ENCODE peak calls at places on chromosomes 3 and 15, in five cellular contexts. A is prostate gland, D is stomach, L is breast epithelium, Q is GM12878. J is an unnamed sample.

GRCh38 chr3:176919836-176920760 is 277.2 kb downstream of the TBL1XR1 start:
- DNase-seq in A (no peak), D (no peak), L (no peak), Q (no peak), J (no peak)

GRCh38 chr3:63193647-63194046 is 84.5 kb upstream of the SYNPR start:
- DNase-seq in A (no peak), D (no peak), L (no peak), Q (no peak), J (no peak)

GRCh38 chr15:91254766-91255165 is 154.7 kb downstream of the SV2B start:
- DNase-seq in A (no peak), D (no peak), L (no peak), Q (no peak), J (no peak)

GRCh38 chr3:141452045-141452444 is 34.8 kb upstream of the RASA2 start:
- DNase-seq in A (no peak), D (no peak), L (no peak), Q (peak; percentile 80), J (no peak)

GRCh38 chr3:8712045-8712870 is 21.3 kb upstream of the CAV3 start:
- DNase-seq in A (no peak), D (no peak), L (no peak), Q (no peak), J (no peak)

GRCh38 chr3:138365991-138366759 is 17.8 kb downstream of the MRAS start:
- DNase-seq in A (no peak), D (no peak), L (no peak), Q (no peak), J (no peak)

GRCh38 chr3:188764609-188765008 is 407.2 kb upstream of the TPRG1 start:
- DNase-seq in A (no peak), D (no peak), L (no peak), Q (no peak), J (no peak)

GRCh38 chr15:90315276-90315982 is 36.7 kb upstream of the ZNF774 start:
- DNase-seq in A (peak; percentile 91), D (peak; percentile 69), L (no peak), Q (no peak), J (no peak)

GRCh38 chr15:23065836-23066235 is 26.5 kb upstream of the TUBGCP5 start:
- DNase-seq in A (no peak), D (no peak), L (no peak), Q (no peak), J (no peak)

GRCh38 chr3:156216216-156216615 is 95.8 kb downstream of the KCNAB1 start:
- DNase-seq in A (no peak), D (no peak), L (no peak), Q (no peak), J (no peak)

GRCh38 chr15:71128939-71129562 is 13.8 kb downstream of the THSD4 start:
- DNase-seq in A (no peak), D (no peak), L (no peak), Q (no peak), J (no peak)

GRCh38 chr3:35404571-35404970 is 234.8 kb upstream of the ARPP21 start:
- DNase-seq in A (no peak), D (no peak), L (no peak), Q (no peak), J (no peak)

GRCh38 chr3:60079076-60079475 is 1029.3 kb upstream of the CFAP20DC start:
- DNase-seq in A (no peak), D (no peak), L (no peak), Q (no peak), J (no peak)

GRCh38 chr15:31866248-31866647 is 164.1 kb upstream of the CHRNA7 start:
- DNase-seq in A (no peak), D (no peak), L (no peak), Q (no peak), J (no peak)

GRCh38 chr3:12479919-12480425 is 4.3 kb upstream of the TSEN2 start:
- DNase-seq in A (no peak), D (peak; percentile 78), L (no peak), Q (no peak), J (no peak)

GRCh38 chr15:49656734-49657133 is 35.9 kb downstream of the DTWD1 start:
- DNase-seq in A (no peak), D (no peak), L (no peak), Q (no peak), J (no peak)

GRCh38 chr3:20080956-20081554 is 40.8 kb downstream of the KAT2B start:
- DNase-seq in A (peak; percentile 84), D (peak; percentile 68), L (peak; percentile 54), Q (peak; percentile 56), J (peak; percentile 4)

GRCh38 chr3:129228891-129229585 is 20.4 kb upstream of the COPG1 start:
- DNase-seq in A (no peak), D (no peak), L (no peak), Q (no peak), J (no peak)
- TF ChIP-seq POLR2A in A (no peak), D (no peak), L (no peak), Q (no peak), J (no peak)

GRCh38 chr15:52527898-52528464 is 699 bp downstream of the MYO5A start:
- DNase-seq in A (peak; percentile 21), D (peak; percentile 26), L (peak; percentile 51), Q (no peak), J (no peak)

GRCh38 chr15:52528465-52529288 is at the start of gene MYO5A:
- DNase-seq in A (peak; percentile 63), D (peak; percentile 68), L (peak; percentile 54), Q (no peak), J (peak; percentile 39)

GRCh38 chr15:52529289-52529929 is 729 bp upstream of the MYO5A start:
- DNase-seq in A (peak; percentile 12), D (no peak), L (no peak), Q (no peak), J (no peak)

GRCh38 chr15:52532427-52532826 is 3.7 kb upstream of the MYO5A start:
- DNase-seq in A (no peak), D (no peak), L (no peak), Q (no peak), J (no peak)

GRCh38 chr15:52529940-52530339 is 1.3 kb upstream of the MYO5A start:
- DNase-seq in A (no peak), D (no peak), L (no peak), Q (no peak), J (no peak)
- H3K27me3 ChIP-seq in A (no peaks in the 10 kb centered on the region), D (no peaks in the 10 kb centered on the region), L (no peaks in the 10 kb centered on the region), Q (no peaks in the 10 kb centered on the region), J (peaks cover 30% of the 10 kb centered on the region)

DNA sequence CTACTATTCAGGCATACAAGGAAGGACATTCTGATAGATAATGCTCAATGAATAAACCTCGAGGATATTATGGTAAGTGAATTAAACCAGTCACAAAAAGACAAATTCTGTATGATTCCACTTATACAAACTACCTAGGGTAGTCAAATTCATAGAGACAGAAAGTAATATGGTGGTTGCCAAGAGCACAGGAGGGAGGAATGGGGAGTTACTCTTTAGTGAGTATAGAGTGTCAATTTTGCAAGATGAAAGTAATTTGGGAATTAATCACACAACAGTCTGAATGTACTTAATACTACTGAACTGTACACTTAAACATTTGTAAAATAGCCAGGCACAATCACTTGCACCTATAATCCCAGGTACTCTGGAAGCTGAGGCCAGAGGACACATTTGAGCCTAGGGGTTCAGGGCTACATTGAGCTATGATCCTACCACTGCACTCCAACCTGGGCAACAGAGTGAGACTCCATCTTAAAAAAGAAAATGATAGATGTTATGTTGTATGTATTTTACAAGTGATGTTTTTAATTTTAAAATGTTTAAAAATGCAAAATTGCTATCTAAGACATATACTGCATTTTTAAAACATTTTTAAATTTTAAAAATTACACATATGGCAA is 91.0 kb downstream of the NPAP1 start:
- DNase-seq in A (no peak), D (no peak), L (no peak), Q (no peak), J (no peak)
- H3K4me1 ChIP-seq in A (no peaks in the 10 kb centered on the region), D (no peaks in the 10 kb centered on the region), L (no peaks in the 10 kb centered on the region), Q (no peaks in the 10 kb centered on the region), J (no peaks in the 10 kb centered on the region)

DNA sequence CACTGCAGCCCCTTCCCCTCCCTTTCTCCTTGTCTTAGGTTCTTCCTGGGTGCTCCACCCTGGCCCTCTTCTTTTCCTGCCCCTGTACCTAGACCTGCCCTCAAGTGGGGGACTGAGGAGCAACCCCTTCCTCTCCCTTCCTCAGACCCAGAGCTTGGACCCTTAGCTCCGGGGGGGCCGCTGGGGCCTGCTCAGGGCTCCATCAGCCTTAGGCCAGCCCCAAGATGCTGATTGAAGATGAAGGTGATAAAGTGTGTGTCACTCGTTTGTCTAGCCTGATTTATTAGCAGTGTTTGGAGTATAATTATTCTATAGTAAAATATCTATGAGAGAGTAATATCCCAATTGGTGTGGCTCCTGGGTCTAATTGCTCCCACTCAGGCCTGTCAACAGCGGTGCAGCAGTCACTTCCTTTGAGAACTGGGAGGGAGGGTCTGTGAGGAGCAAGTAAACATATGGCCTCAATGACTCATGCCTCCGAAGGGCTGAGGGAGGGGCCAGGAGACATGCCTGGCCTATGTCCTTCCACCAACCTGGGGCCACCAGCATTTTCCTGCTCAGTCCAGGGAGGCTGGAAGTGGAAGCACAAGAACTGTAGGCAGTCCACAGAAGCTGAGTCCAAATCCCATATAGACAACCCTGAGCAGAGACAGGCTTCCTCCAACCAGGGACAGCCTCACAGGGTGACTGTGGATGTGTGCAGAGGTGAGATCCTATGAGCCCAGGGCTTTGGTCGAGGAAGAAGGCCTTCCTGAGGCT is 123.2 kb downstream of the DNAJB8 start:
- DNase-seq in A (peak; percentile 61), D (peak; percentile 47), L (no peak), Q (no peak), J (no peak)
- TF ChIP-seq POLR2A in A (no peak), D (no peak), L (no peak), Q (no peak), J (no peak)

GRCh38 chr15:38208779-38209178 is 43.9 kb upstream of the SPRED1 start:
- DNase-seq in A (no peak), D (no peak), L (no peak), Q (no peak), J (no peak)

GRCh38 chr15:38211249-38211648 is 41.4 kb upstream of the SPRED1 start:
- DNase-seq in A (no peak), D (no peak), L (no peak), Q (no peak), J (no peak)

GRCh38 chr15:38213392-38213791 is 39.2 kb upstream of the SPRED1 start:
- DNase-seq in A (no peak), D (no peak), L (no peak), Q (no peak), J (no peak)

GRCh38 chr15:38215707-38216106 is 36.9 kb upstream of the SPRED1 start:
- DNase-seq in A (no peak), D (no peak), L (no peak), Q (no peak), J (no peak)

DNA sequence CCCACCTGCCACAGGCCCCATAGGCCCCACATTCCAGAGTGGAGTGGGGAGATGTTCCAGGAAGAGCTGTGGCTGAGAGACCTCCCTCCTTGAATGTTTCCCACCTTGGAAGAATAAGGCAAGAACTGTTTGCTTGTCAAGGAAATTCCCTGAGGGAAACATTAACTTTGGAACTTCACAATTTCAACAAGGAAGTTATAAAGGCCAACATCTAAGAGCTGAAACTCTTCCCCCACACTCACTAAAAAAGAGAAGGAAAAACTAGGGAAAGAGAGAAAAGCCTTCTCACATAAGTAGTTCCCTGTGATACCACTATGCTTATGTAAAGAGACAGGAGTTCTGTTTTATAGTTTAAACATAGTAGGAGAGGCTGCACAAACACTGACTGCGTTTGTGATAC is 39.9 kb upstream of the SPRED1 start:
- DNase-seq in A (no peak), D (no peak), L (no peak), Q (no peak), J (no peak)
- H3K27me3 ChIP-seq in A (no peaks in the 10 kb centered on the region), D (no peaks in the 10 kb centered on the region), L (no peaks in the 10 kb centered on the region), Q (no peaks in the 10 kb centered on the region), J (no peaks in the 10 kb centered on the region)

J was measured in esophagus squamous epithelium.